ENCODE peak calls at places on chromosomes 6 and 20, in four cellular contexts. B, Z, V and C are unnamed samples.

GRCh38 chr6:30542915-30543314 is 13.4 kb downstream of the GNL1 start:
- DNase-seq in B (no peak), Z (no peak), V (no peak), C (no peak)

GRCh38 chr6:92479821-92480220 is 939.5 kb downstream of the EPHA7 start:
- DNase-seq in B (no peak), Z (no peak), V (no peak), C (no peak)

GRCh38 chr20:4406627-4407026 is 315.1 kb upstream of the PRND start:
- DNase-seq in B (peak), Z (no peak), V (no peak), C (no peak)

GRCh38 chr6:99604161-99605073 is 2.2 kb upstream of the PRDM13 start:
- DNase-seq in B (no peak), Z (no peak), V (no peak), C (no peak)

GRCh38 chr6:45222380-45222779 is 105.8 kb upstream of the RUNX2 start:
- DNase-seq in B (no peak), Z (no peak), V (no peak), C (no peak)

GRCh38 chr20:3595541-3595940 is 67.7 kb downstream of the GFRA4 start:
- DNase-seq in B (no peak), Z (no peak), V (no peak), C (no peak)

GRCh38 chr6:17311595-17312311 is 30.6 kb downstream of the RBM24 start:
- DNase-seq in B (peak), Z (no peak), V (no peak), C (no peak)

GRCh38 chr6:137589067-137589848 is 95.1 kb upstream of the OLIG3 start:
- DNase-seq in B (peak), Z (peak), V (peak), C (peak)

GRCh38 chr6:39884696-39885095 is 49.6 kb downstream of the MOCS1 start:
- DNase-seq in B (no peak), Z (no peak), V (no peak), C (no peak)

GRCh38 chr6:134590449-134590848 is 272.5 kb upstream of the SGK1 start:
- DNase-seq in B (no peak), Z (no peak), V (no peak), C (no peak)

GRCh38 chr6:89385156-89385667 is 26.9 kb downstream of the RRAGD start:
- DNase-seq in B (no peak), Z (no peak), V (no peak), C (peak)

GRCh38 chr6:125802383-125802782 is 11.6 kb downstream of the NCOA7 start:
- DNase-seq in B (no peak), Z (no peak), V (no peak), C (no peak)

GRCh38 chr20:61659652-61660346 is 405.9 kb downstream of the TAF4 start:
- DNase-seq in B (no peak), Z (no peak), V (no peak), C (no peak)

GRCh38 chr6:34457747-34458462 is 8.0 kb upstream of the PACSIN1 start:
- DNase-seq in B (no peak), Z (no peak), V (no peak), C (no peak)

GRCh38 chr6:160882741-160883340 is 108.7 kb upstream of the MAP3K4 start:
- DNase-seq in B (no peak), Z (no peak), V (no peak), C (no peak)

GRCh38 chr6:111430605-111431378 is 52.2 kb downstream of the REV3L start:
- DNase-seq in B (peak), Z (no peak), V (no peak), C (no peak)

DNA sequence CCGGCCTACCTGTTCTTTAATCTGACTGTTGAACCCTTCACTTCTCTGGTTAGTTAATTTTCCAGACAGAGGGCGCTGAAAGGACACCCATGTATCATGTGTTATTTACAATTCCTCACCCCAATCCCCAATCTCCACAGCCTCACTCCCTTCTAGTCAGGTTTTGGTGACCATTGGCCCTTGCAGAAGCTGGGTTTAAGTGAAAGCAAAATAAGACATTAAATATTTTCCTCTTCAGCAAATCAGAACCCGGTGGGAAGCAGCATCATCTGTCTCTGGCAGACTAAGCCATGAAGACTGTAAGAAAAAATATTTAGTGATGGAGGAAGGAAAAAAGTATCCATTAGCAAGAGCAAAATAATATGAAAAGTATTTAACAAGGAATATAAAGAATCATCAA is 9.4 kb upstream of the HLA-DQA1 start:
- DNase-seq in B (no peak), Z (no peak), V (peak), C (peak)
- TF ChIP-seq SPI1 in B (no peak), Z (no peak), V (no peak), C (no peak)

DNA sequence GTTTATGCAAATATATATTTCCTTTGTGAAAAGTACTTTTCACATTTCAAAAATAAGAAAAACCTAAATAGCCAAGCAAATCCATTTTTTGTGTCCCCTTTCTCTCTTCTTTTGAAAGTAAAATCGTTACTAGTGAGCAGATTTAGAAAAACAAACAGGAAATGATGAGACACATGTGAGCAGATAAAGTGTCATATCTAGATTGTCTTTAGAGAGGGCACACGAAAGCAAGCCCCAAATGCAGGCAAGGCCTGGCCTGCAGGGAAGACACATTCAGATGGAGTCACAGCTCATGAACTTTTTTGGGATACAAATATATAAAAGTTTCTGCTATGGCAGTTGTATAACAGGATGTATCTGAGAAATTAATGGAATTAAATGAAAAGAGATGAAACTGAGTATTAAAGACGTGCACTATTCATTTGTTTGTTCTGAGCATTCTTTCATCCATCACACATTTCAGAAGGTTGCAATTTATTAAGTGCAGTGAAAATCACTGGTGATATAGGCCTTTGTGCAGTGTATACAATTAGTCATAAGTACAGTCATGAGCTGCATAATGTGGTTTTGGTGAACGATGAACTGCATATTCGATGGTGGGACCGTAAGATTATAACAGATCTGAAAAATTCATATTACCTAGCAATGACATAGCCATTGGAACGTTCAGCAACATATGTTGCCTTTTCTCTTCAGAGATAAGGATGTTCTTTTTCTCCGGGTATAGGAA is 101.4 kb downstream of the PACRG start:
- DNase-seq in B (no peak), Z (no peak), V (no peak), C (no peak)
- TF ChIP-seq SPI1 in B (no peak), Z (no peak), V (no peak), C (no peak)

GRCh38 chr6:138752017-138752416 is 21.6 kb upstream of the CCDC28A start:
- DNase-seq in B (no peak), Z (no peak), V (no peak), C (no peak)

GRCh38 chr6:138757131-138757530 is 16.4 kb upstream of the CCDC28A start:
- DNase-seq in B (no peak), Z (no peak), V (no peak), C (no peak)
- TF ChIP-seq SPI1 in B (no peak), Z (no peak), V (no peak), C (no peak)

DNA sequence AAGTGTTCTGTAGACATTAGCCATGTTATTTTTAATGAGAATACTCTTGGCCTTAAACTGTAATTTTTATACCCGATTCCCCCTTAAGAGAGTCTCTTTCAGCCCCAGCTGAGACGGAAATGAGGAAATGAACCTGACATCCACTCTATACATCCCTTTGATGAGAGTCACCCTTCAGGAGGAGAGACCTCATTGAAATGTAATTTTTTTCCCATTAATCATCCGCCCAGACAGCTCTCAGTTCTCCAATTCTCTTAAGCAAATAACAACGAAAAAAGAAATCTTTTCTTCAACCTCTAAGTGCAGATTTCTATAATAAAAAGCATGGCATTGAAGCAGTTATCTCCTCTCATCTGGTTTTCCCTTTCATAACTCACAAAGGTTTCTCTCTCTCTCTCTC is 243.8 kb upstream of the PMEPA1 start:
- DNase-seq in B (no peak), Z (no peak), V (no peak), C (no peak)
- TF ChIP-seq SPI1 in B (no peak), Z (peak), V (no peak), C (peak)

GRCh38 chr6:77468939-77469338 is 5.6 kb upstream of the HTR1B start:
- DNase-seq in B (no peak), Z (no peak), V (no peak), C (no peak)

GRCh38 chr6:77467038-77467437 is 3.7 kb upstream of the HTR1B start:
- DNase-seq in B (no peak), Z (no peak), V (no peak), C (no peak)

GRCh38 chr6:77463881-77464867 is 883 bp upstream of the HTR1B start:
- DNase-seq in B (no peak), Z (no peak), V (peak), C (no peak)

GRCh38 chr6:77463308-77463880 is at the start of gene HTR1B:
- DNase-seq in B (no peak), Z (no peak), V (peak), C (no peak)

DNA sequence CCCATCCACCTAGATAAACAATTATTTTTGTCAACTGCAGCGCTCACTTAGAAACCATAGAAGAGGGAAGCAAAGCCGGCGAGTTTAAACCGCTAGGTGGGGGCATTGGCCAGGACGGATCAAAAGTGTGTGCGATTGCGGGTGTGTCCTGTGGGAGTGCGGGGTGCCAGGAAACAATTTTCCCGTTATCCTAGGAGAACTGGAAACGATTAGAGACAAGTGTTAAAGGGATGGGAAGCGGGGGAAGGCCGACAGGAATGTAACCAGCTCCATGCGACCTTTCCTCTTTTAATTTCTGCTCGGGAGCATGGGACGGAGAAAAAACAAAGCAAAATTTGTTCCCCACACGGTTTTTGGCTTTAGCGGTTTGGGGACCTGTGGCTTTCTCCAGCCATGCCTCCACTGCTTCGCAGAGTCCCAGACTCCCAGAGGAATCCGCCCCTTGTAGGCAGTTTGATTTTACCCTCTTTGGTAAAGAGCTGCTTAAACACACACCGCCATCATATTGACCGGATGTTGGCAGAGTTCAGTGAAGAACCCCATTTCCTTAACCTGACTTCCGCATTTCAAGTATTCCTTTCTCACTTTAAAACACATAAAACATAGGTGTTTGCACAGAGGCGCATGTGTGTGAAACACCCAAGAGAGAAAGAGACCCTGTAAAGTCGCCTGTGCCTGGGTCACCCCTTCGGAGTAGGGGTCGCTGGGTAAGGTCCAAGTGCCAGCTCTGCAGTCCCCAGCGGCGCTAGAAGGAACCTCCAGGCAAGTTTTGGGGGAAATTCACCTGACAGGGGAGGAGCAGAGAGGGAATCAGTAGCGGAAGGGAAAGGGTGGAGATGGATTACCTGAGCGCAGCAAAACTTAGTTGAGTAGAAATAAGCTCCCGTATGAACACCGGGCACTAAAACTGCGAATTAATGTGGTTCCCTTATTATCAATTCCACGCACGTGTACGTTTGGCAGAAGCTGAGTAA is 3.1 kb upstream of the HTR1B start:
- DNase-seq in B (no peak), Z (no peak), V (peak), C (no peak)
- TF ChIP-seq SPI1 in B (no peak), Z (peak), V (peak), C (peak)

DNA sequence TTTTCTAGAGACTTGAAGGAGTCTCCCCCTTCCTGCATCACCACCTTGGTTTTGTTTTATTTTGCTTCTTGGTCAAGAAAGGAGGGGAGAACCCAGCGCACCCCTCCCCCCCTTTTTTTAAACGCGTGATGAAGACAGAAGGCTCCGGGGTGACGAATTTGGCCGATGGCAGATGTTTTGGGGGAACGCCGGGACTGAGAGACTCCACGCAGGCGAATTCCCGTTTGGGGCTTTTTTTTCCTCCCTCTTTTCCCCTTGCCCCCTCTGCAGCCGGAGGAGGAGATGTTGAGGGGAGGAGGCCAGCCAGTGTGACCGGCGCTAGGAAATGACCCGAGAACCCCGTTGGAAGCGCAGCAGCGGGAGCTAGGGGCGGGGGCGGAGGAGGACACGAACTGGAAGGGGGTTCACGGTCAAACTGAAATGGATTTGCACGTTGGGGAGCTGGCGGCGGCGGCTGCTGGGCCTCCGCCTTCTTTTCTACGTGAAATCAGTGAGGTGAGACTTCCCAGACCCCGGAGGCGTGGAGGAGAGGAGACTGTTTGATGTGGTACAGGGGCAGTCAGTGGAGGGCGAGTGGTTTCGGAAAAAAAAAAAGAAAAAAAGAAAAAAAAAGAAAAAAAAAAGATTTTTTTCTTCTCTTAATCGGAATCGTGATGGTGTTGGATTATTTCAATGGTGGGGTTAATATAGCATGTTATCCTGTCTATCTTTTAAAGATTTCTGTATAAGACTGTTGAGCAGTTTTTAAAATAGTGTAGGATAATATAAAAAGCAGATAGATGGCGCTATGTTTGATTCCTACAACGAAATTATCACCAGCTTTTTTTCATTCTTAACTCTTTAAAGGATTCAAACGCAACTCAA is 3.1 kb downstream of the SOX4 start:
- DNase-seq in B (no peak), Z (peak), V (peak), C (no peak)
- TF ChIP-seq SPI1 in B (no peak), Z (no peak), V (no peak), C (no peak)

DNA sequence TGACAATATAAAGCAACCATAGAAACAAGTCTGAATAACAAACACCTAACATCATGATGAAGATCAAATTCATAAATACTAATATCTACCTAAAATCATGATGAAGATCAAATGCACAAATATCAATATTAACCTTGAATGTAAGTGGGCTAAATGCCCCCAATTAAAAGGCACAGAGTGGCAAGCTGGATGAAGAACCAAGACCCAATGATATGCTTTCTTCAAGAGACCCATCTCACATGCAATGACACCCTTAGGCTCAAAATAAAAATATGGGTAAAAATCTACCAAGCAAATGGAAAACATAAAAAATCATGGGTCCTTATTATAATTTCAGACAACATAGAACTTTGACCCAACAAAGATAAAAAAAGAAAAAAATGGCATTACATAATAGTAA is 578.5 kb upstream of the PTCHD4 start:
- DNase-seq in B (no peak), Z (no peak), V (no peak), C (no peak)
- TF ChIP-seq SPI1 in B (no peak), Z (no peak), V (no peak), C (no peak)

GRCh38 chr6:37653933-37654565 is 43.6 kb downstream of the MDGA1 start:
- DNase-seq in B (peak), Z (peak), V (peak), C (peak)
- TF ChIP-seq SPI1 in B (no peak), Z (no peak), V (no peak), C (no peak)